ENCODE peak calls at places on chromosome 1, in eight cellular contexts. U is NB4, I is pancreas, F is heart left ventricle, H is BJ, L is GM12865, O is mammary epithelial cell, P is endothelial cell. M is an unnamed sample.

GRCh38 chr1:17875882-17876280 is 120.7 kb downstream of the ACTL8 start:
- DNase-seq in H (no peak), U (no peak), L (no peak), I (no peak), F (no peak), O (peak), P (no peak), M (no peak)

GRCh38 chr1:234175363-234175762 is 197.9 kb upstream of the COA6 start:
- DNase-seq in L (no peak), F (no peak), U (no peak), P (no peak), H (no peak), O (no peak), I (no peak), M (no peak)

GRCh38 chr1:243526180-243526579 is 270.3 kb downstream of the SDCCAG8 start:
- DNase-seq in O (no peak), U (no peak), F (no peak), P (no peak), I (no peak), L (no peak), H (no peak), M (no peak)

GRCh38 chr1:231363624-231364023 is 25.5 kb downstream of the SPRTN start:
- DNase-seq in O (no peak), P (no peak), F (no peak), U (no peak), I (no peak), H (no peak), L (no peak), M (no peak)

GRCh38 chr1:65992160-65993046 is 199.7 kb downstream of the PDE4B start:
- DNase-seq in U (no peak), I (no peak), O (no peak), L (no peak), F (no peak), H (no peak), P (no peak), M (no peak)

GRCh38 chr1:246608616-246609376 is 42.5 kb downstream of the CNST start:
- DNase-seq in I (peak), F (peak), P (peak), L (peak), O (peak), H (peak), U (peak), M (no peak)

GRCh38 chr1:225652726-225653462 is at the start of gene ENAH:
- DNase-seq in O (peak), U (peak), F (peak), P (peak), I (peak), H (no peak), L (peak), M (peak)

GRCh38 chr1:207309775-207310273 is 11.7 kb upstream of the CD55 start:
- DNase-seq in F (no peak), H (no peak), U (peak), L (peak), O (peak), I (no peak), P (no peak), M (no peak)

GRCh38 chr1:219304227-219305226 is 130.8 kb downstream of the LYPLAL1 start:
- DNase-seq in P (no peak), U (no peak), O (peak), H (no peak), I (no peak), L (no peak), F (peak), M (no peak)

GRCh38 chr1:58815680-58816071 is 31.8 kb upstream of the JUN start:
- DNase-seq in O (peak), P (peak), L (peak), I (peak), F (no peak), U (no peak), H (no peak), M (no peak)

GRCh38 chr1:159916240-159917051 is 8.9 kb downstream of the TAGLN2 start:
- DNase-seq in O (peak), L (no peak), H (no peak), F (no peak), U (no peak), I (peak), P (no peak), M (no peak)

GRCh38 chr1:37449936-37450335 is 24.4 kb upstream of the ZC3H12A start:
- DNase-seq in U (peak), I (no peak), H (no peak), P (no peak), O (no peak), L (no peak), F (no peak), M (no peak)

GRCh38 chr1:15941044-15941840 is 34.7 kb downstream of the ZBTB17 start:
- DNase-seq in U (no peak), L (no peak), F (no peak), O (no peak), P (no peak), H (no peak), I (no peak), M (no peak)

GRCh38 chr1:57422271-57423134 is 1.4 kb downstream of the DAB1 start:
- DNase-seq in H (no peak), F (peak), L (no peak), P (peak), U (no peak), I (no peak), O (no peak), M (no peak)

GRCh38 chr1:24484208-24484607 is 18.4 kb upstream of the RCAN3 start:
- DNase-seq in U (no peak), O (no peak), L (peak), I (no peak), P (no peak), F (no peak), H (no peak), M (no peak)

GRCh38 chr1:230280054-230280795 is 145.9 kb downstream of the PGBD5 start:
- DNase-seq in F (no peak), H (no peak), L (no peak), P (no peak), U (no peak), I (no peak), O (no peak), M (no peak)
- TF ChIP-seq CTCF in F (no peak), H (no peak), L (no peak), P (no peak), U (no peak), I (no peak), O (no peak), M (no peak)

DNA sequence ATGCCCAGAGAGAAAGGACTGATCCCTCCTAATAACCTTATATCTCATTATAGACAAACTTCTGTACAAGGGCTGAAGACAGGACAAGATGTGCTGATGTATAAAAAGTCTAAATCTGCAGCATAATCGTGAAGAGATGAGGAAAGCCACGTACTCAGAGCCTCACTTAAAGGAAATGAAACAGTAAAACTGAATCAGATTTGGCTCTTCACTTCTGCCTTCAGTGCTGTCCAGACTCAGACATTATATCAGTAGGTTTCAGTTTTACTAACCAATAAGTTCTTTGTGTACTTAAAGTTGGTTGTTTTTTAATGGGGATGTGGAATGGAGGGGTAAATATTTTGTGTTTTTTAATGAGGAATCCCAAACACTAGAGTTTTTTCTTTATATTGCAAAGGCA is 45.3 kb upstream of the RGS1 start:
- DNase-seq in P (no peak), F (no peak), U (no peak), H (no peak), L (peak), O (no peak), I (no peak), M (no peak)
- TF ChIP-seq CTCF in P (no peak), F (no peak), U (no peak), H (no peak), L (no peak), O (no peak), I (no peak), M (no peak)

GRCh38 chr1:41272601-41273000 is 30.5 kb upstream of the SCMH1 start:
- DNase-seq in L (no peak), I (no peak), U (no peak), P (no peak), O (no peak), H (no peak), F (no peak), M (no peak)

DNA sequence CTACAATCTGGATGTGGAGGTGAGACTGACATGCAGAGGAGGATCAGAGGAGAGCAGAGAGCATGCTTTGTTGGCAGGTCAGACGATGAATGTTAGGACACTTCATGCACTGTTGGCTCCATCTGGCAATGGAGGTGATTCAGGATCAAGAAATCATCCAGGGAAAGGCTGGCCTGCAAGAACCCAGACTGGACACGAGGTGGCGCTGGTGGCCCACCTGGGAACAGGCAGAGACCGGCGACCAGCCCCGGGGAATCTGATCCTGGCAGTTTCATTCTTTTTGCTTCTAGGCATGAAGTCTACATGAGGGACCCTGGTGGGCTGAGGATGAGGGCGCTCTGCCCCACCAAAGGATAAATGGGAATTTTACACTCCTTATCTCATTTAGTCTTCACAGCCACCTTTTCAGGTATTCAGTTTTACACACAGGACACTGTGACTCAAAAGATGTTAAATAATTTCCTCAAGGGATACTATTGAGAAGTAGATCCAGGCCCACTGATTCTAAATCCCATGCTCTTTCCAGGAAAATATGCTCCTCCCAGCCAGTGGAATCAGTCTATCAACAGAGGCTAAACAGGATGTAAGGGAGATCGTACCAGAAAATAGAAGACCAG is 26.2 kb upstream of the SCMH1 start:
- DNase-seq in H (peak), F (peak), P (peak), O (peak), U (peak), I (peak), L (peak), M (peak)
- TF ChIP-seq CTCF in H (peak), F (peak), P (peak), O (peak), U (peak), I (peak), L (peak), M (peak)

GRCh38 chr1:91137173-91137852 is 115.5 kb upstream of the ZNF644 start:
- DNase-seq in U (no peak), F (no peak), L (no peak), P (no peak), H (no peak), I (no peak), O (no peak), M (no peak)
- TF ChIP-seq CTCF in U (no peak), F (no peak), L (no peak), P (no peak), H (no peak), I (no peak), O (no peak), M (no peak)

GRCh38 chr1:104646233-104646632 is 896.5 kb downstream of the AMY1C start:
- DNase-seq in F (no peak), O (no peak), L (no peak), H (no peak), U (no peak), I (no peak), P (no peak), M (no peak)

DNA sequence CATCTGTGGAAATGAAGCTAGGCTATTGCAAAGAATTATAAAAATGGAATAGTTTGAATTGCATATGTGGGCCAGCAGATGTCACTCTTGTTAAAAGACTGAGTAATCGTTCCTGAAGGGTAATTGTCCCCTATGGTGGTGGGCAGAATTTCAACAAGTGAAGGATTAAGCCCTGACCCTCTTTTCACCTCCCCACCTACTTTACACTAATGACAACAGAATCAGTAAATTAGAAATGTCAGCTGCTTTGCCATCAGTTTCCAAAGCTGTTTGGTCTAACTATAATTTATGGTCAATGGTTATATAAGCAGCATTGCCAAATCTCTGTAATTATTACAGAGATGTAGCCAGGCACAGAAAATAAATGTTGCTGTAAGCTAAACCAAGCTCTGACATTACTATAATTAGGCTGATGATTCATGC is 898.6 kb downstream of the AMY1C start:
- DNase-seq in I (no peak), F (no peak), L (peak), O (no peak), H (no peak), U (peak), P (peak), M (no peak)
- TF ChIP-seq CTCF in I (no peak), F (no peak), L (peak), O (peak), H (no peak), U (peak), P (peak), M (peak)

DNA sequence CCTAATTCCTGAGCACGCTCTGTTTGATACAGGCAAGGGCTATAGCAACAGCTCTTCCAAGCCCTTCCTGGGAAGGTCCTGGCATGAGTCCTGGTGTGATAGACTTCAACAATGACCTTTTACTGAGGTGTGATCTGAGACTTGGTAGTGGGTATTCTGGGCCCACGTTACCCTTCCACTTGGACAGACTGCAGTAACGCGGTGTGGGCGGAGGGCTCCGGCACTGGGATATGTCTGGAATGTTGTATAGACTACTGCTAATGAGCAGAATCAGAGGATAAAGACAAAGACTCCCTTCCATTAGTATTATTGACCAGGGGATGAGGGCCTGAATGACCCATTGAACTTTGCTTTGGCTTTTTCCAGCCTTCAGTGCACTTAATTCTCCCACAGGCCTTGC is 262.3 kb downstream of the RWDD3 start:
- DNase-seq in F (no peak), L (no peak), H (no peak), P (no peak), U (no peak), I (no peak), O (no peak), M (no peak)
- TF ChIP-seq CTCF in F (no peak), L (no peak), H (no peak), P (no peak), U (no peak), I (no peak), O (no peak), M (no peak)

DNA sequence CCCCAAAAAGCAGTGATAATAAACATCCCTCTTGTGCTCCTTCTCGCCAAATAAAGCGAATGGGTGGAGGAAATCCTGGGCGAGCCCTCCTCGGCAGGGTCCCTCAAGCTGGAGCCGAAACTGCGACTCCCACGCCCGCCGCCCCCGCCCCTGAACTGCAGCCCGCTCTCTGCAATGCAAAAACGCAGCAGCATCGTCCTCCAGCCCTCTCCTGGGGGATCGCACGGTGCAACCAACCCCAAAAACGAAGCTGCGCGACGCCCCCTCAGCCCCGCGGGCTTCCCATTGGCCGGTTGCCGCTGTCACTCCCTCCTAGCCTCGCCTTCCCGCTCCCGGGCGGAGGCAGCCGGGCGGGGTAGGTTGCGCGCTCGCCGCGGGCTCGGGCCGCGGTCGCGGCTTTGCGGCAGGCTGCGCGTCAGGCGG is at the start of gene TMCC2:
- DNase-seq in P (peak), F (peak), O (peak), L (peak), H (no peak), I (peak), U (peak), M (peak)
- TF ChIP-seq CTCF in P (no peak), F (no peak), O (no peak), L (no peak), H (peak), I (no peak), U (no peak), M (no peak)

DNA sequence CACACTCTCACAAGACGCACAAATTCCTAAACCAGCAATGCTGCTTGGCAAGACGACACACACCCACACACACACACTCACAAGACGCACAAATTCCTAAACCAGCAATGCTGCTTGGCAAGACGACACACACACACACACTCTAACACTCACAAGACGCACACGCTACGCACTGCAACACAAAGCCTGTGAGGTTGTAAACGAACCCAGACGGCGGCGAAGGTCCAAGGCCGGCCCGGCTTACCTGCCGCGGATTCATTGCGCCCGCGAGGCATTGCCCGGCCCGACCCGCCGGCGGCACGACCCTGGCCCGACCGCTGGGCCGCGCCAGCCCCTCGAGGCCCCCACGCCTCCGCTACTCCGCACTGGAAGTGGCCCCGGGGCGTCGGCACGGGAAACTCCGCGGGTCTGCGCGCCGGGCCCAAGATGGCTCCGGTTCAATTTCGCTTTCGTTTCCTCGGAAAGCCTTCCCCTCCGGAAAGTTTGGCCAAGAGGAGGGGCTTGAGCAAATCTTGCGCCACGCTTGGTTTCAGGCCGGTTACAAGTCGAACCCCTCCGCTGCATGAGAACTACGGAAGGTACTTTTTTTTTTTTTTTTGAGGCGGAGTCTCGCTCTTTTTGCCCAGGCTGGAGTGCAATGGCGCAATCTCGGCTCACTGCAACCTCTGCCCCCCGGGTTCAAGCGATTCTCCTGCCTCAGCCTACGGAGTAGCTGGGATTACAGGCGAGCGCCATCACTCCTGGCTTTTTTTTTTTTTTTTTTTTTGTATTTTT is at the start of gene ADAR:
- DNase-seq in H (peak), U (peak), O (peak), I (peak), F (peak), L (peak), P (peak), M (peak)
- TF ChIP-seq CTCF in H (no peak), U (no peak), O (no peak), I (no peak), F (no peak), L (no peak), P (no peak), M (no peak)

DNA sequence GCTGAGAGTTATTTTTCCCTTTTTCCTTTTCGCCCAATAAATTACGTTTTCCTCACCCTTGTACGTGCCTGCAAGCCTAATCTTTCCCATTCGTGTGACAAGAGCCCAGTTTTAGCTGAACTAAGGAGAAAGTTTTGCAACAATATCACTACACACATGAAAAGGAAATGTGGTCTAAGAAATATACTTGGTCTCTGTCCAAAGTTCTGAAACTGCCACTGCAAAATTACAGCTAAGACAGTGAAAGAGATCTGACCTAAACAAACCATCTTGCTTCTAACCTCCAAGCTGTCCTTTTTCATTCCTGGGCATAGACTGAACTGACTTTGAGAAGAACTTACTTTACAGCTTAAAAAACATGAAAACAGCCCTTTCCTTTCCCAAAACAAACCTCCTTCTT is 104.8 kb downstream of the COP1 start:
- DNase-seq in H (no peak), P (no peak), O (no peak), U (peak), L (no peak), I (no peak), F (no peak), M (no peak)
- TF ChIP-seq CTCF in H (no peak), P (no peak), O (no peak), U (no peak), L (no peak), I (no peak), F (no peak), M (no peak)